ENCODE peak calls at places on chromosomes 2 and 18, in eight cellular contexts. U is left ventricle myocardium inferior, W is transverse colon, E is pancreas, O is endothelial cell of umbilical vein, X is astrocyte of the spinal cord, B is foreskin fibroblast, H is fibroblast of lung. T is an unnamed sample.

GRCh38 chr2:206831442-206831995 is 66.1 kb downstream of the FASTKD2 start:
- DNase-seq in H (no peak), U (no peak), X (no peak), E (no peak), O (no peak), B (no peak), W (no peak), T (no peak)

GRCh38 chr2:172370821-172371455 is 56.4 kb upstream of the ITGA6 start:
- DNase-seq in O (no peak), B (no peak), H (no peak), U (no peak), X (no peak), E (no peak), W (no peak), T (no peak)

GRCh38 chr2:237859533-237860272 is at the start of gene RAMP1:
- DNase-seq in O (no peak), X (no peak), H (no peak), E (peak; percentile 66), U (no peak), W (no peak), B (no peak), T (no peak)

GRCh38 chr2:238418196-238418998 is 8.3 kb upstream of the ASB1 start:
- DNase-seq in O (no peak), U (no peak), B (no peak), W (peak; percentile 72), E (no peak), X (peak; percentile 69), H (no peak), T (no peak)

GRCh38 chr2:177031435-177032222 is 181.0 kb upstream of the HNRNPA3 start:
- DNase-seq in B (no peak), W (no peak), X (no peak), U (no peak), H (no peak), E (no peak), O (no peak), T (no peak)

GRCh38 chr2:126905991-126906390 is 7.3 kb downstream of the TEX51 start:
- DNase-seq in B (no peak), W (no peak), O (no peak), X (no peak), U (no peak), E (no peak), H (no peak), T (no peak)

GRCh38 chr2:233421091-233421816 is 67.0 kb downstream of the DGKD start:
- DNase-seq in B (no peak), E (no peak), X (no peak), U (no peak), H (no peak), W (no peak), O (no peak), T (no peak)

GRCh38 chr2:134443814-134444480 is 190.1 kb downstream of the MGAT5 start:
- DNase-seq in H (no peak), W (no peak), O (peak; percentile 30), U (no peak), B (no peak), E (no peak), X (no peak), T (no peak)

GRCh38 chr2:232522014-232522854 is 2.0 kb downstream of the PRSS56 start:
- DNase-seq in B (no peak), O (peak; percentile 10), W (peak; percentile 57), X (no peak), E (peak; percentile 71), U (peak; percentile 44), H (no peak), T (no peak)

GRCh38 chr2:113754160-113754559 is 2.3 kb downstream of the SLC35F5 start:
- DNase-seq in B (no peak), U (no peak), O (no peak), X (no peak), E (no peak), H (no peak), W (no peak), T (no peak)
- H3K4me3 ChIP-seq in B (peak overlapping the region; percentile 89), U (peak overlapping the region; percentile 98), O (no peak overlapping the region), X (no peak overlapping the region), E (no peak overlapping the region), H (peak overlapping the region; percentile 46), W (no peak overlapping the region), T (no peak overlapping the region)

GRCh38 chr18:78790960-78791359 is 188.7 kb upstream of the SALL3 start:
- DNase-seq in H (no peak), X (no peak), B (no peak), E (no peak), W (no peak), U (no peak), O (no peak), T (no peak)
- H3K4me3 ChIP-seq in H (no peak overlapping the region), X (no peak overlapping the region), B (no peak overlapping the region), E (no peak overlapping the region), W (no peak overlapping the region), U (no peak overlapping the region), O (no peak overlapping the region), T (no peak overlapping the region)

GRCh38 chr18:79469751-79470150 is 74.0 kb downstream of the NFATC1 start:
- DNase-seq in O (no peak), X (no peak), U (no peak), B (no peak), W (no peak), E (no peak), H (no peak), T (no peak)

GRCh38 chr18:79469309-79469708 is 73.6 kb downstream of the NFATC1 start:
- DNase-seq in X (no peak), B (no peak), H (no peak), O (no peak), E (no peak), W (no peak), U (no peak), T (no peak)

GRCh38 chr18:79470547-79470946 is 74.8 kb downstream of the NFATC1 start:
- DNase-seq in B (no peak), H (no peak), O (no peak), W (no peak), X (no peak), E (no peak), U (no peak), T (no peak)

GRCh38 chr18:79472176-79472575 is 76.4 kb downstream of the NFATC1 start:
- DNase-seq in X (no peak), W (no peak), E (no peak), O (no peak), B (no peak), U (no peak), H (no peak), T (no peak)

DNA sequence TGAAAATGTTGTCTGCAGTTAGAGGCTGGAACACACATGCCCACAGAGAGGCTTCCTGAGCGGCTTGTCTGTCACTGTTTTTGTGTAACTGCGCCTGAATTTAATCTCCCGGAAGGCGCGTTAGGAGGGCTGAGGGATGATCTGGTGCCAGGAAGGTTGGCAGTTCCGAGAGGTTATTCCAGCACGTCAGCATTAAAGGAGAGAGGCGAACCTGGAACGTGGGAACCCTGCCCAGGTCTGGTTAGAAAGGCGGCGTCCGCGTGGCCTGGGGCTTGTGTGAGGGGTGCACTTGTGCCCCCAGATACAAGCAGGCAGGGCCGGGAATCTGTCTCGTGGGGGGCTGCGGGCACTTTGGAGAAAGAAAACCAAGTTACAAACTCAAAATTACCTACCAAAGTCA is 75.3 kb downstream of the NFATC1 start:
- DNase-seq in U (no peak), H (no peak), B (no peak), W (no peak), O (no peak), X (no peak), E (no peak), T (no peak)
- H3K4me3 ChIP-seq in U (no peak overlapping the region), H (no peak overlapping the region), B (no peak overlapping the region), W (no peak overlapping the region), O (no peak overlapping the region), X (no peak overlapping the region), E (no peak overlapping the region), T (no peak overlapping the region)

DNA sequence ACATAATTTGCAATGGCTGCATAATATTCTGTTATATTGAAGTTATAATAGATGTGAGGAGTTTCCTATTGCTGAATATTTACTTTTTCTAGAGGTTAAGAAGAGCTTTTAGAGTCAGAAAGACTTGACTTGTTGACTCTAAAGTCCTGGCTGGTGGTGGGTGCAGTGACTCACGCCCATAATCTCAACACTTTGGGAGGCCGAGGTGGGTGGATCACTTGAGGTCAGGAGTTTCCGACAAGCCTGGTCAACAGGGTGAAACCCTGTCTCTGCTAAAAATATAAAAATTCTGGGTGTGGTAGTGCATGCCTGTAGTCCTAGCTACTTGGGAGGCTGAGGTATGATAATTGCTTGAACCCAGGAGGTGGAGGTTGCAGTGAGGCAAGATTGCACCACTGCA is 33.9 kb upstream of the ATIC start:
- DNase-seq in W (no peak), E (no peak), X (no peak), B (no peak), H (no peak), U (no peak), O (no peak), T (no peak)
- H3K4me3 ChIP-seq in W (no peak overlapping the region), E (no peak overlapping the region), X (no peak overlapping the region), B (no peak overlapping the region), H (no peak overlapping the region), U (no peak overlapping the region), O (no peak overlapping the region), T (no peak overlapping the region)

GRCh38 chr18:57915848-57916596 is 112.9 kb upstream of the ATP8B1 start:
- DNase-seq in U (no peak), E (no peak), W (peak; percentile 38), B (no peak), O (no peak), X (no peak), H (peak; percentile 57), T (no peak)
- H3K4me3 ChIP-seq in U (no peak overlapping the region), E (no peak overlapping the region), W (no peak overlapping the region), B (no peak overlapping the region), O (no peak overlapping the region), X (no peak overlapping the region), H (no peak overlapping the region), T (no peak overlapping the region)

DNA sequence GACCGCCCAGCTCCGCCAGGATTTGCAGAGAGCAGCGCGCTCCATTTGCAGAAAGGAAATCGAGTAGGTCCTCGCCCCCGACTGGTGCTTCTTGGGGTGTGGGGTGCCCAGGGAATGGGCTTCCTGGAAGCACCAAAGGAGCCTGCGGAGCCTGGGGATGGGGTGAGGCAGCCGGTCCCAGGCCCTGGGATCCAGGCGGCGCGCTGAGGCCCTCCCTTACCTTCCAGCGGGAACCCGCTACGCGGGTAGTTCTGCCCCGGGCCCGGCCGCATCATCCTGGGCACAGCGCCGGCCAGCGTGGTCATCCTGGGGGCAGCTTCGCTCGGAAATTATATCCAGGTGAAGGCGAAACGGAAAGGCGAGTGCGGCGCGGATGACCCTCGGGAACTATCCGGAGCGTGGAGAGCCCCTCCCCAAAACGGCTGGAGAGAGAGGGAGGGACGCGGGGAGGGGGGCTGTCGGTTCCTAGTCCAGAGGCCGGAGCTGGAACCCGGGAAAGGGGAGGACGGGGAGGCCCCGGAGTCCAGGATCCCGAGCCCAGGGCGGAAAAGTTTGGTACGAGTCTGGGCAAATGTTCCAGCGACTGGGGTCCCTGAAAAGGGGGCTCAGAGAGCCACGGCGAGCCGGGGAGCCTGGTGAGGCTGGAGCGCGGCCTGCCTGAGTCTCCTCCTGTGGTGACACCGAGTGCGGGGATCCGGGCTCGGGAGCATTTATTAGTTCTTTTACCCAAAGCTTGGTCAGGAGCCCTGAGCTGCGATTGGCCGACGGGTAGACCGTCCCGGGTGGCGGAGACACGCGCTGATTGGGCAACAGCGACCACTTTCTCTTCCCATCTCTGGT is at the start of gene PAX3:
- DNase-seq in E (no peak), B (peak; percentile 89), U (no peak), W (no peak), O (no peak), X (peak; percentile 93), H (no peak), T (no peak)
- H3K4me3 ChIP-seq in E (no peak within 1 kb of the TSS), B (peak within 1 kb of the TSS; percentile 61), U (peak within 1 kb of the TSS; percentile 47), W (no peak within 1 kb of the TSS), O (no peak within 1 kb of the TSS), X (peak within 1 kb of the TSS; percentile 74), H (no peak within 1 kb of the TSS), T (no peak within 1 kb of the TSS)

GRCh38 chr2:152407204-152407721 is 72.3 kb downstream of the FMNL2 start:
- DNase-seq in X (peak; percentile 59), E (no peak), O (no peak), W (peak; percentile 38), U (peak; percentile 33), H (peak; percentile 35), B (peak; percentile 41), T (peak; percentile 54)
- H3K4me3 ChIP-seq in X (peak overlapping the region; percentile 6), E (no peak overlapping the region), O (no peak overlapping the region), W (no peak overlapping the region), U (peak overlapping the region; percentile 51), H (peak overlapping the region; percentile 45), B (peak overlapping the region; percentile 29), T (peak overlapping the region; percentile 42)

T was measured in GM12864.